ENCODE peak calls at places on chromosomes 4 and X, in nine cellular contexts. L, Z, U, A, M, O, K, D and C are unnamed samples.

GRCh38 chrX:38138157-38138556 is 82.5 kb downstream of the SRPX start:
- DNase-seq in D (no peak), L (no peak), K (no peak), U (no peak), A (no peak), M (no peak), O (no peak), Z (no peak), C (no peak)

GRCh38 chr4:16779028-16779675 is 119.3 kb downstream of the LDB2 start:
- DNase-seq in D (no peak), M (no peak), L (no peak), Z (no peak), K (no peak), A (no peak), O (peak), U (no peak), C (peak)

GRCh38 chr4:9875516-9875915 is 94.1 kb downstream of the DRD5 start:
- DNase-seq in K (no peak), M (no peak), U (no peak), A (no peak), L (no peak), D (no peak), O (no peak), Z (no peak), C (no peak)

GRCh38 chrX:53357799-53358530 is 64.5 kb downstream of the SMC1A start:
- DNase-seq in L (no peak), U (no peak), A (peak), Z (peak), M (peak), K (no peak), D (no peak), O (peak), C (no peak)

GRCh38 chr4:5082381-5082780 is 31.1 kb downstream of the STK32B start:
- DNase-seq in U (no peak), Z (no peak), O (peak), A (no peak), M (no peak), D (no peak), L (no peak), K (no peak), C (no peak)

GRCh38 chr4:7196283-7196651 is 3.9 kb downstream of the SORCS2 start:
- DNase-seq in D (no peak), M (no peak), K (no peak), O (no peak), L (no peak), A (no peak), Z (no peak), U (no peak), C (no peak)

GRCh38 chr4:88414755-88415154 is 36.1 kb downstream of the HERC6 start:
- DNase-seq in K (no peak), A (no peak), U (no peak), O (no peak), L (no peak), Z (no peak), M (no peak), D (no peak), C (no peak)

GRCh38 chr4:52376107-52376704 is 282.9 kb downstream of the USP46 start:
- DNase-seq in D (no peak), U (no peak), A (peak), K (no peak), L (no peak), O (peak), M (peak), Z (no peak), C (no peak)

GRCh38 chrX:122890729-122891128 is 293.3 kb upstream of the GRIA3 start:
- DNase-seq in O (no peak), A (no peak), M (no peak), U (no peak), Z (no peak), K (no peak), L (no peak), D (no peak), C (no peak)

GRCh38 chr4:2015008-2015407 is 6.2 kb upstream of the NELFA start:
- DNase-seq in L (no peak), O (no peak), D (no peak), U (no peak), K (no peak), Z (no peak), M (no peak), A (no peak), C (no peak)

GRCh38 chr4:102564399-102564921 is 63.3 kb downstream of the NFKB1 start:
- DNase-seq in A (peak), O (peak), L (no peak), U (no peak), K (no peak), D (no peak), Z (no peak), M (no peak), C (peak)

GRCh38 chr4:139628184-139629012 is 37.2 kb upstream of the MGST2 start:
- DNase-seq in K (no peak), O (no peak), D (no peak), Z (no peak), M (no peak), A (no peak), L (no peak), U (no peak), C (no peak)

GRCh38 chrX:40755291-40756249 is 20.2 kb upstream of the MED14 start:
- DNase-seq in M (peak), D (no peak), A (no peak), Z (peak), O (no peak), K (no peak), L (no peak), U (no peak), C (peak)

GRCh38 chr4:145043306-145043705 is 54.7 kb downstream of the ANAPC10 start:
- DNase-seq in D (no peak), L (no peak), M (no peak), U (no peak), Z (no peak), O (no peak), A (no peak), K (no peak), C (no peak)

GRCh38 chr4:73836373-73837269 is at the start of gene CXCL6:
- DNase-seq in U (peak), L (no peak), A (no peak), K (peak), O (peak), M (peak), D (no peak), Z (no peak), C (peak)

GRCh38 chr4:4446434-4446833 is 59.5 kb downstream of the NSG1 start:
- DNase-seq in Z (no peak), A (no peak), O (peak), D (no peak), K (no peak), U (no peak), L (no peak), M (no peak), C (no peak)

GRCh38 chr4:168451744-168452394 is 28.4 kb downstream of the DDX60L start:
- DNase-seq in O (peak), K (no peak), A (no peak), Z (no peak), U (no peak), M (no peak), D (no peak), L (no peak), C (no peak)

GRCh38 chr4:146095091-146095690 is 80.3 kb upstream of the LSM6 start:
- DNase-seq in U (no peak), L (no peak), D (no peak), A (peak), K (no peak), M (peak), Z (no peak), O (peak), C (no peak)

GRCh38 chr4:101857176-101857575 is 66.6 kb downstream of the BANK1 start:
- DNase-seq in K (no peak), D (no peak), O (no peak), M (no peak), L (no peak), A (no peak), Z (no peak), U (no peak), C (no peak)

GRCh38 chr4:124757121-124757520 is 44.6 kb upstream of the ANKRD50 start:
- DNase-seq in L (no peak), M (no peak), U (no peak), Z (no peak), A (no peak), K (no peak), O (peak), D (no peak), C (no peak)

GRCh38 chrX:22340022-22340616 is 67.4 kb downstream of the CBLL2 start:
- DNase-seq in O (peak), Z (no peak), K (no peak), A (no peak), D (no peak), U (no peak), M (no peak), L (no peak), C (no peak)

GRCh38 chrX:44343412-44343942 is at the start of gene EFHC2:
- DNase-seq in U (peak), Z (no peak), D (peak), M (peak), L (no peak), A (no peak), O (no peak), K (peak), C (peak)